ENCODE peak calls at places on chromosome 12, in ten cellular contexts. One of them, this sample, is unnamed. For H3K4me1, the result is how much of the 10 kb centered on the place peaks cover.

GRCh38 chr12:63078911-63079310 is 72.1 kb downstream of the AVPR1A start:
- DNase-seq in H1: no peak
- DNase-seq in prostate gland: no peak
- DNase-seq in breast epithelium: no peak
- DNase-seq in spleen: no peak
- DNase-seq in esophagus muscularis mucosa: no peak
- DNase-seq in stomach: no peak
- DNase-seq in suprapubic skin: no peak
- DNase-seq in vagina: no peak
- DNase-seq in HCT116: no peak
- DNase-seq in this sample: no peak

GRCh38 chr12:31849090-31849687 is 110.0 kb upstream of the RESF1 start:
- DNase-seq in breast epithelium: no peak
- DNase-seq in stomach: no peak
- DNase-seq in spleen: no peak
- DNase-seq in HCT116: peak
- DNase-seq in H1: no peak
- DNase-seq in prostate gland: no peak
- DNase-seq in vagina: no peak
- DNase-seq in suprapubic skin: no peak
- DNase-seq in esophagus muscularis mucosa: no peak
- DNase-seq in this sample: no peak

GRCh38 chr12:62319058-62319457 is 58.9 kb downstream of the USP15 start:
- DNase-seq in esophagus muscularis mucosa: no peak
- DNase-seq in suprapubic skin: no peak
- DNase-seq in HCT116: no peak
- DNase-seq in stomach: no peak
- DNase-seq in H1: no peak
- DNase-seq in breast epithelium: no peak
- DNase-seq in vagina: no peak
- DNase-seq in prostate gland: no peak
- DNase-seq in spleen: no peak
- DNase-seq in this sample: no peak

GRCh38 chr12:12529783-12530421 is 32.8 kb downstream of the DUSP16 start:
- DNase-seq in suprapubic skin: no peak
- DNase-seq in esophagus muscularis mucosa: no peak
- DNase-seq in breast epithelium: no peak
- DNase-seq in HCT116: no peak
- DNase-seq in stomach: no peak
- DNase-seq in prostate gland: no peak
- DNase-seq in vagina: no peak
- DNase-seq in spleen: no peak
- DNase-seq in H1: no peak
- DNase-seq in this sample: no peak

GRCh38 chr12:124930576-124930975 is 16.1 kb upstream of the UBC start:
- DNase-seq in stomach: no peak
- DNase-seq in breast epithelium: no peak
- DNase-seq in prostate gland: no peak
- DNase-seq in esophagus muscularis mucosa: no peak
- DNase-seq in vagina: no peak
- DNase-seq in H1: no peak
- DNase-seq in spleen: no peak
- DNase-seq in suprapubic skin: no peak
- DNase-seq in HCT116: no peak
- DNase-seq in this sample: no peak

GRCh38 chr12:25186788-25187397 is 8.1 kb downstream of the DNAI7 start:
- DNase-seq in breast epithelium: no peak
- DNase-seq in H1: no peak
- DNase-seq in suprapubic skin: no peak
- DNase-seq in stomach: no peak
- DNase-seq in esophagus muscularis mucosa: no peak
- DNase-seq in HCT116: no peak
- DNase-seq in prostate gland: no peak
- DNase-seq in vagina: no peak
- DNase-seq in spleen: no peak
- DNase-seq in this sample: no peak

GRCh38 chr12:124032265-124032886 is 59.4 kb downstream of the ZNF664 start:
- DNase-seq in spleen: no peak
- DNase-seq in stomach: peak
- DNase-seq in suprapubic skin: no peak
- DNase-seq in breast epithelium: peak
- DNase-seq in prostate gland: peak
- DNase-seq in vagina: no peak
- DNase-seq in esophagus muscularis mucosa: no peak
- DNase-seq in HCT116: peak
- DNase-seq in H1: peak
- DNase-seq in this sample: peak

GRCh38 chr12:54009171-54010052 is 627 bp downstream of the HOXC8 start:
- DNase-seq in H1: no peak
- DNase-seq in esophagus muscularis mucosa: no peak
- DNase-seq in prostate gland: no peak
- DNase-seq in spleen: no peak
- DNase-seq in vagina: no peak
- DNase-seq in HCT116: no peak
- DNase-seq in suprapubic skin: no peak
- DNase-seq in breast epithelium: no peak
- DNase-seq in stomach: no peak
- DNase-seq in this sample: no peak

GRCh38 chr12:48160807-48161206 is 3.5 kb upstream of the ASB8 start:
- DNase-seq in suprapubic skin: no peak
- DNase-seq in breast epithelium: no peak
- DNase-seq in prostate gland: no peak
- DNase-seq in spleen: no peak
- DNase-seq in stomach: no peak
- DNase-seq in HCT116: no peak
- DNase-seq in vagina: no peak
- DNase-seq in H1: no peak
- DNase-seq in esophagus muscularis mucosa: no peak
- DNase-seq in this sample: no peak

GRCh38 chr12:115763376-115763775 is 514.1 kb downstream of the MED13L start:
- DNase-seq in suprapubic skin: no peak
- DNase-seq in breast epithelium: peak
- DNase-seq in H1: no peak
- DNase-seq in prostate gland: peak
- DNase-seq in esophagus muscularis mucosa: no peak
- DNase-seq in spleen: no peak
- DNase-seq in vagina: no peak
- DNase-seq in stomach: no peak
- DNase-seq in HCT116: no peak
- DNase-seq in this sample: no peak

GRCh38 chr12:452667-453210 is 7.0 kb upstream of the B4GALNT3 start:
- DNase-seq in breast epithelium: no peak
- DNase-seq in spleen: no peak
- DNase-seq in vagina: no peak
- DNase-seq in HCT116: no peak
- DNase-seq in suprapubic skin: no peak
- DNase-seq in esophagus muscularis mucosa: no peak
- DNase-seq in H1: peak
- DNase-seq in stomach: peak
- DNase-seq in prostate gland: no peak
- DNase-seq in this sample: peak

GRCh38 chr12:47946413-47947107 is 16.8 kb upstream of the TMEM106C start:
- DNase-seq in breast epithelium: no peak
- DNase-seq in stomach: no peak
- DNase-seq in H1: no peak
- DNase-seq in vagina: no peak
- DNase-seq in esophagus muscularis mucosa: no peak
- DNase-seq in HCT116: no peak
- DNase-seq in suprapubic skin: no peak
- DNase-seq in spleen: no peak
- DNase-seq in prostate gland: no peak
- DNase-seq in this sample: no peak

GRCh38 chr12:123031171-123031845 is 50.8 kb downstream of the ARL6IP4 start:
- DNase-seq in spleen: peak
- DNase-seq in prostate gland: no peak
- DNase-seq in H1: no peak
- DNase-seq in HCT116: no peak
- DNase-seq in suprapubic skin: no peak
- DNase-seq in stomach: no peak
- DNase-seq in esophagus muscularis mucosa: no peak
- DNase-seq in vagina: no peak
- DNase-seq in breast epithelium: no peak
- DNase-seq in this sample: no peak

GRCh38 chr12:123028475-123028874 is 48.0 kb downstream of the ARL6IP4 start:
- DNase-seq in esophagus muscularis mucosa: no peak
- DNase-seq in stomach: no peak
- DNase-seq in spleen: no peak
- DNase-seq in prostate gland: no peak
- DNase-seq in vagina: no peak
- DNase-seq in HCT116: no peak
- DNase-seq in breast epithelium: no peak
- DNase-seq in suprapubic skin: no peak
- DNase-seq in H1: no peak
- DNase-seq in this sample: no peak

GRCh38 chr12:123032736-123033391 is 52.4 kb downstream of the ARL6IP4 start:
- DNase-seq in suprapubic skin: no peak
- DNase-seq in breast epithelium: no peak
- DNase-seq in esophagus muscularis mucosa: no peak
- DNase-seq in stomach: no peak
- DNase-seq in spleen: peak
- DNase-seq in vagina: no peak
- DNase-seq in H1: no peak
- DNase-seq in prostate gland: no peak
- DNase-seq in HCT116: no peak
- DNase-seq in this sample: no peak

GRCh38 chr12:123029550-123029949 is 49.1 kb downstream of the ARL6IP4 start:
- DNase-seq in esophagus muscularis mucosa: no peak
- DNase-seq in vagina: no peak
- DNase-seq in breast epithelium: no peak
- DNase-seq in prostate gland: no peak
- DNase-seq in HCT116: no peak
- DNase-seq in suprapubic skin: no peak
- DNase-seq in spleen: no peak
- DNase-seq in H1: no peak
- DNase-seq in stomach: no peak
- DNase-seq in this sample: no peak

DNA sequence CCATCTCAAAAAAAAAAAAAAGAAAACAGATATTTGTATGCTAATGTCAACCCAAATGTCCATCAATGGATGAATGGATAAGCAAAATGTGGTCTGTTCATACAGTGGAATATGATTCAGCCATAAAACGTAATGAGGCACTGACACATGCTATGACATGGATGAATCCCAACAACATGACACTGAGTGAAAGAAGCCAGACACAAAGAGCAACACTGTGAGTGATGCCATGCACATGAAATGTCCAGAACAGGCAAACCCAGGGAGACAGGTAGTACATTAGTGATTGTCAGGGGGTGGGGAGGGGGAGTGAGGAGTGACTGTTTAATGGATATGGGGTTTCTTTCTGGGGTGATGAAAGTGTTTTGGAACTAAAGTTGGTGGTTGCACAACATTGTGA is 50.2 kb downstream of the ARL6IP4 start:
- DNase-seq in esophagus muscularis mucosa: no peak
- DNase-seq in breast epithelium: no peak
- DNase-seq in HCT116: no peak
- DNase-seq in H1: no peak
- DNase-seq in stomach: no peak
- DNase-seq in prostate gland: no peak
- DNase-seq in spleen: no peak
- DNase-seq in vagina: no peak
- DNase-seq in suprapubic skin: no peak
- DNase-seq in this sample: no peak
- TF ChIP-seq POLR2AphosphoS5 in esophagus muscularis mucosa: no peak
- TF ChIP-seq POLR2AphosphoS5 in breast epithelium: no peak
- TF ChIP-seq POLR2AphosphoS5 in HCT116: no peak
- TF ChIP-seq POLR2AphosphoS5 in H1: no peak
- TF ChIP-seq POLR2AphosphoS5 in stomach: peak
- TF ChIP-seq POLR2AphosphoS5 in prostate gland: no peak
- TF ChIP-seq POLR2AphosphoS5 in spleen: no peak
- TF ChIP-seq POLR2AphosphoS5 in vagina: no peak
- TF ChIP-seq POLR2AphosphoS5 in suprapubic skin: no peak
- TF ChIP-seq POLR2AphosphoS5 in this sample: no peak

DNA sequence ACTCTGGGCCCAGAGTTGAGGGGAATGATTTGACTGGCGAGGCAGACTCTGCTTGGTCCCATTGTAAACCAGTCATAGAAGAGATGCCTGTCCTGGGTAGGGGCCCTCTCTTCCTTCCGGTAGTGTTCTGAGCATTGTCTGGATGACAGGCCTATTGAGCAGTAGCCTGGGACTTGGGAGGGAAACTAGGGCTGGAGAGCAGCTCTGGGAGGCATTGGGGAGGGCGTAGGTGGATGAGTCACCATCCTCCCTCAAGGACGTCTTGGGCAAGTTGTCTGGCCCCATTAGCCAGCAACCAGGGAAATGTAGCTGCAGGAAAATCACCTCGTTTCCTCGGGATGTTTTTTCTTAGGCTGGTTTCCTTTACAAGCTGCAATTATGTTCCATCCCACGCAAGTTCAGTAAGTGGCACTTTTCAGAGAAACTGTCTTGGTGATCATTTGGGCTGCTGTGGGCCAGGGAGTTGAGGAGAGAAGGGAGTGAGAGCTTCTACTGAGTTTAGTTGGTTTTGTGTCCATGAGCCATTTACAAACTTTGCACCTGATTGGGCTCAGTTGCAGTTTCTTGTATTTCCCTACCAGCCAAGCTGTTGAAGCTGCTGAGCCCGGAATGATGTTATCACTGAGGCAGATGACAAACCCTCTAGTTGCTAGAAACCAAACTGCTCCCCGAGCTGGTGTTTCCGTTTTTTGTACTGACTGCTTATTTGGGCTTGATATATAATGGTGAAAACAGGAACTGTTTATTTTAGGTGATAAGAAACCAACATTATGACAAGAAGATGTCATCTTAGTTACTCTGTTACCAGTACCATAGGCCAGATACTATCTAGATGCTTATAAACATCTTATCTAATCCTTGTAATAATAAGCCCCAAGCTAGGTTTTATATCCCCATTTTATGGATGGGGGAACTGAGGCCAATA is 147.6 kb downstream of the CHST11 start:
- DNase-seq in vagina: no peak
- DNase-seq in spleen: no peak
- DNase-seq in HCT116: peak
- DNase-seq in breast epithelium: peak
- DNase-seq in prostate gland: peak
- DNase-seq in suprapubic skin: peak
- DNase-seq in esophagus muscularis mucosa: no peak
- DNase-seq in stomach: peak
- DNase-seq in H1: no peak
- DNase-seq in this sample: peak
- H3K4me1 ChIP-seq in vagina: under half
- H3K4me1 ChIP-seq in spleen: half or more
- H3K4me1 ChIP-seq in HCT116: under half
- H3K4me1 ChIP-seq in breast epithelium: under half
- H3K4me1 ChIP-seq in prostate gland: under half
- H3K4me1 ChIP-seq in suprapubic skin: half or more
- H3K4me1 ChIP-seq in esophagus muscularis mucosa: under half
- H3K4me1 ChIP-seq in stomach: half or more
- H3K4me1 ChIP-seq in H1: under half
- H3K4me1 ChIP-seq in this sample: under half

GRCh38 chr12:67716817-67717216 is 68.3 kb downstream of the DYRK2 start:
- DNase-seq in prostate gland: no peak
- DNase-seq in HCT116: no peak
- DNase-seq in breast epithelium: no peak
- DNase-seq in vagina: no peak
- DNase-seq in spleen: no peak
- DNase-seq in stomach: no peak
- DNase-seq in suprapubic skin: no peak
- DNase-seq in H1: no peak
- DNase-seq in esophagus muscularis mucosa: no peak
- DNase-seq in this sample: no peak
- TF ChIP-seq POLR2AphosphoS5 in prostate gland: no peak
- TF ChIP-seq POLR2AphosphoS5 in HCT116: no peak
- TF ChIP-seq POLR2AphosphoS5 in breast epithelium: no peak
- TF ChIP-seq POLR2AphosphoS5 in vagina: no peak
- TF ChIP-seq POLR2AphosphoS5 in spleen: no peak
- TF ChIP-seq POLR2AphosphoS5 in stomach: no peak
- TF ChIP-seq POLR2AphosphoS5 in suprapubic skin: no peak
- TF ChIP-seq POLR2AphosphoS5 in H1: no peak
- TF ChIP-seq POLR2AphosphoS5 in esophagus muscularis mucosa: no peak
- TF ChIP-seq POLR2AphosphoS5 in this sample: peak

GRCh38 chr12:113573148-113573547 is 101.5 kb upstream of the LHX5 start:
- DNase-seq in breast epithelium: no peak
- DNase-seq in suprapubic skin: no peak
- DNase-seq in stomach: no peak
- DNase-seq in spleen: no peak
- DNase-seq in HCT116: no peak
- DNase-seq in prostate gland: no peak
- DNase-seq in vagina: no peak
- DNase-seq in H1: no peak
- DNase-seq in esophagus muscularis mucosa: no peak
- DNase-seq in this sample: no peak
- H3K4me1 ChIP-seq in breast epithelium: under half
- H3K4me1 ChIP-seq in suprapubic skin: under half
- H3K4me1 ChIP-seq in stomach: under half
- H3K4me1 ChIP-seq in spleen: under half
- H3K4me1 ChIP-seq in HCT116: under half
- H3K4me1 ChIP-seq in prostate gland: under half
- H3K4me1 ChIP-seq in vagina: under half
- H3K4me1 ChIP-seq in H1: under half
- H3K4me1 ChIP-seq in esophagus muscularis mucosa: under half
- H3K4me1 ChIP-seq in this sample: under half